ENCODE peak calls at places on chromosomes 3 and 15, in five cellular contexts. O, F, V, A and Q are unnamed samples.

GRCh38 chr15:95663156-95663831 is 667.2 kb upstream of the NR2F2 start:
- DNase-seq in O (no peak), F (no peak), V (no peak), A (no peak), Q (no peak)

GRCh38 chr15:85878866-85879265 is 84.1 kb upstream of the KLHL25 start:
- DNase-seq in O (no peak), F (no peak), V (no peak), A (no peak), Q (peak)

GRCh38 chr3:22175899-22176298 is 424.9 kb upstream of the ZNF385D start:
- DNase-seq in O (no peak), F (no peak), V (no peak), A (no peak), Q (no peak)

GRCh38 chr3:184085389-184085852 is 11.4 kb upstream of the HTR3E start:
- DNase-seq in O (no peak), F (no peak), V (no peak), A (no peak), Q (no peak)

GRCh38 chr3:37237252-37237651 is 62.9 kb upstream of the LRRFIP2 start:
- DNase-seq in O (no peak), F (no peak), V (no peak), A (no peak), Q (no peak)

GRCh38 chr3:21273256-21273999 is 477.6 kb downstream of the ZNF385D start:
- DNase-seq in O (no peak), F (no peak), V (no peak), A (no peak), Q (no peak)

GRCh38 chr3:42061711-42062408 is 29.3 kb upstream of the TRAK1 start:
- DNase-seq in O (no peak), F (peak), V (peak), A (peak), Q (no peak)

GRCh38 chr3:169662215-169663070 is 1.1 kb downstream of the MECOM start:
- DNase-seq in O (peak), F (peak), V (peak), A (peak), Q (peak)

GRCh38 chr3:193997228-193998192 is 138.4 kb upstream of the HES1 start:
- DNase-seq in O (no peak), F (no peak), V (peak), A (no peak), Q (peak)

GRCh38 chr3:51391566-51392300 is 648 bp downstream of the RBM15B start:
- DNase-seq in O (peak), F (no peak), V (peak), A (peak), Q (no peak)

GRCh38 chr3:144770813-144771400 is 799.3 kb downstream of the DIPK2A start:
- DNase-seq in O (no peak), F (no peak), V (no peak), A (no peak), Q (no peak)

GRCh38 chr3:102059145-102059943 is 210.0 kb downstream of the NFKBIZ start:
- DNase-seq in O (no peak), F (no peak), V (no peak), A (peak), Q (no peak)

DNA sequence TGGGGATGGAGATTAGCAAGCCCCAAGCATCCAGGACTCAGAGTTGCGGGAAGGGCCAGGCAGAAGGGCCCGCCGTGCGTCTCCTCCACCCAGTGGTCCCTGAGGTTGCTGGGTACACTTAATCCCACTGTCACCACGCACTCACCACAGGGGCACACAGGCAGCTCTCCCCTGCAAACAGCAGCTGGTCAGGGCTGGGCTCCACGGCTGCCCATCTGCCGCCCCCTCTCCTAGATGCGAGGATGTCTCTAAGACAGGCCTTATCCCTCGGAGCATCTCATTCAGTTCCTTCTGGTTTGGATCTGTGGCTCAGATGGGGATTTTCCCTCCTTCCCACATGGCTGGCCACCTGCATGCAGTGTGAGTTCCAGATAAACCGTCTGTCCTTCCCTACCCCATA is 26.3 kb downstream of the MRPS11 start:
- DNase-seq in O (no peak), F (no peak), V (no peak), A (no peak), Q (no peak)
- H3K4me3 ChIP-seq in O (no peak), F (no peak), V (no peak), A (no peak), Q (no peak)

DNA sequence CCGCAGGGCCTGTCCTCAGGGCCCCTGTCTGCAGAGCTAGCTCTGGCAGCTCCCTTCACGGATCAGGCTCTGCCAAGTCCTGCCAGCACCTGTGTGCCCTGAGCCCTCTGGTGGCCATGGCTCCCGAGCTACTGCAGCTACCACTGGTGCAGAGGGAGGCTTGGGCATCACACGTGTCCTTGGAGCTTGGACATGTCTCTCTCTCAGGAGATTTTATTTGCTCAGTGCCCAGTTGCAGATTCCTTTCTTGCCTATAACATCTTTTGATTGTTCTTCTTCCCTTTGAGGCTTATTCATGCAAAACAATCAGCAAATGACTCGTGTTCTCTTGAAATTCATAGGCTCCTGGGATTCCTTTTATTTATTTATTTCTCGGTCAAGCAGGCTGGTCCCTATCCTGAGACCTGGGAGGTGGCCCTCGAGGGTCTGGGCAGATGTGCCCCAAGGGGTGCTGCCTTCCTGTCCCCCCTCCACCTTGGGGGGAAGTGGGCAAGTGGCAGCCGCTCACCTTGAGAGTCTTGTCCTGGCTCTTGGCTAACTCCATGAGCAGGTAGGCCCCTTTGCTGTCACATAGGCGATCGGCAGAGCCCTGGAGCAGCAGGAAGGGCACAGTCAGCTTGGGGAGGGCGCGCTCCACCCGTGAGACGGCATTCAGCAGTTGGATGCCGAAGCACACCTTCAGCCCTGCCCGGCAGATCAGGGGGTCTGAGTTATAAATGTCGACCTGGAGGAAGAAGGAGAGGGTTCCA is 21.9 kb downstream of the ABTB1 start:
- DNase-seq in O (peak), F (peak), V (peak), A (peak), Q (peak)
- TF ChIP-seq CTCF in O (peak), F (peak), V (peak), A (peak), Q (peak)

DNA sequence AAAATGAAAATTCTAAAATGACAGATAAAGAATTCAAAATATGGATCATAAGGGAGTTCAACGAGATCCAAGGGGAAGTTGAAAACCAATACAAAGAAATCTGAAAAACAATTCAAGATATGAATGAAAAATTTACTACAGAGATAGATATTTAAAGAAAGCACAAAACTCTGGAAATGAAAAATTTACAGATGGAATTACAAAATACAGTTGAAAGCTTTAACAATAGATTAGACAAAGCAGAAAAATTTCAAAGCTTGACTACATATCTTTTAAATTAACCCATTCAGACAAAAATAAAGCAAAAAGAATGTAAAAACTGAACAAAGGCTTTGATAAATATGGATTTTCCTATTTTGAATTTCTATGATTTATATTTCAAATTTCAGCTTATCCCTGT is 211.1 kb downstream of the SLC9A9 start:
- DNase-seq in O (no peak), F (no peak), V (no peak), A (no peak), Q (no peak)
- H3K4me3 ChIP-seq in O (no peak), F (no peak), V (no peak), A (no peak), Q (no peak)

DNA sequence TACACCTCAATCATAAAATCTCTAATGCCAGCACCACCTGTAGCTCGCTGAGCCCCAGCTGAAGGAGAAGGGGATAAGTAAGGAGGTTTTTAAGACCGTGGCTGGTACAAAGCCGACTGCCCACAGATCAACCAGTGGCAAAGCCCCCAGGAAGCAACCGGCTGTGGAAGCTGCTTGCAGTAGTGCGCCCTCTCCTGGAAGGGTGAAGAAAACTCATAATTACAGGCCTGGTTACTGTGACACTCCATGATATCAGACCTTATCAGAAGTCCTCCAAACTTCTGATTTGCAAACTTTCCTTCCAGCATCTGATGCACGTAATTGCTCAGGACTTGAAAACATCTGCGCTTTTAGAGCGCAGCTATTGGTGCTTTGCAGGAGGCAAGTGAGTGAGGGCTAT is 63.1 kb upstream of the MCTP2 start:
- DNase-seq in O (no peak), F (no peak), V (no peak), A (no peak), Q (no peak)
- TF ChIP-seq CTCF in O (peak), F (no peak), V (no peak), A (peak), Q (peak)

DNA sequence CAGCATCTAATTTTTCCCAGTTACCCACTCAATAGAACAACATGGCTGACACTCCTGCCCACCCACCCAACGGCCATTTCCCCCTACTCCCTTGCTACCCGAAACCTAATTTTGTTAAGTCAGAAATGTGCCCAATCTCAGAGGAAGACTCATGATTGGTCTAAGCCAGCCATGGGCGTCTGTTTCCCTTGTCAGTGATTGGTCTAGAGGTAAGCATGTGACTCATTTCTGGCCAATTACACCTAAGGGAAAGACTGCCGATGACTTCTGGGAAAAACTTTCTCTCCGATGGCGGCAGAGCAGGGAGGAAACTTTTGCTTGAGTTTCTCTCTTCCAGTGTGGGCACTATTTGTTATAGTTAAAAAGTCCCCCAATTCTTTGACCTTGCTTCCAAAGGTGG is 72.9 kb downstream of the RPLP1 start:
- DNase-seq in O (no peak), F (no peak), V (no peak), A (no peak), Q (no peak)
- H3K4me3 ChIP-seq in O (no peak), F (no peak), V (no peak), A (no peak), Q (no peak)

GRCh38 chr3:140091143-140091542 is 156.2 kb downstream of the CLSTN2 start:
- DNase-seq in O (peak), F (no peak), V (no peak), A (no peak), Q (no peak)

GRCh38 chr3:140086642-140087041 is 151.7 kb downstream of the CLSTN2 start:
- DNase-seq in O (no peak), F (no peak), V (no peak), A (no peak), Q (no peak)

GRCh38 chr3:140092883-140093536 is 158.0 kb downstream of the CLSTN2 start:
- DNase-seq in O (peak), F (no peak), V (no peak), A (no peak), Q (no peak)

GRCh38 chr3:140088058-140088457 is 153.1 kb downstream of the CLSTN2 start:
- DNase-seq in O (no peak), F (no peak), V (no peak), A (no peak), Q (no peak)

DNA sequence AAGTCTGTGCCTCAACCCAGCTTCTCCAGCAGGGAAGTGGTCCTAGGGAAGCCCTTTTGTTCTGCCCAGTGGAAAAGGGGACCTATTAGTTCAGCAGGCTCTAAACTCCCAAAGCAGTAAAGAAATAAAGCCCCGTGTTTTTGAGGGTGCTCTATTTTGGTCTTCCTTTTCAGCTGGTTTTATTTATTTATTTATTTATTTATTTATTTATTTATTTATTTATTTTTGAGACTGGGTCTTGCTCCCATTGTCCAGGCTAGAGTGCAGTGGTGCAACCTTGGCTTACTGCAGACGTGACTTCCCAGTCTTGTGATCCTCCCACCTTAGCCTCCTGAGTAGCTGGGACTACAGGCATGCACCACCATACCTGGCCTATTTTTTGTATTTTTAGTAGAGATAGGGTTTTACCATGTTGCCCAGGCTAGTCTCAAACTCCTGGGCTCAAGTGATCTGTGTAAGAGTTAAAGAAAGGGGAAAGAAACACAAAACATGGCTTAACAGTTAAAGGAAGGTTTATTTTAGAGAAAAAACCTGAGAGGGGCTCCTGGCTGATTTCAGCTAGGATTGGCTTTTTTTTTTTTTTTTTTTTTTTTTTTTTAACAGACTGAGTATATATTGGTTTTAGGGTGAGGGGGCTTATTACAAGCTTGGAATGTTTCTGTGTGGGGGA is 154.6 kb downstream of the CLSTN2 start:
- DNase-seq in O (no peak), F (no peak), V (no peak), A (no peak), Q (no peak)
- TF ChIP-seq CTCF in O (no peak), F (no peak), V (no peak), A (no peak), Q (no peak)

GRCh38 chr15:65761210-65761926 is 30.7 kb downstream of the DENND4A start:
- DNase-seq in O (no peak), F (no peak), V (no peak), A (no peak), Q (no peak)
- H3K4me3 ChIP-seq in O (no peak), F (no peak), V (no peak), A (no peak), Q (no peak)

GRCh38 chr3:134333522-134334181 is 40.6 kb downstream of the AMOTL2 start:
- DNase-seq in O (no peak), F (no peak), V (no peak), A (no peak), Q (no peak)
- TF ChIP-seq CTCF in O (no peak), F (no peak), V (no peak), A (no peak), Q (no peak)

DNA sequence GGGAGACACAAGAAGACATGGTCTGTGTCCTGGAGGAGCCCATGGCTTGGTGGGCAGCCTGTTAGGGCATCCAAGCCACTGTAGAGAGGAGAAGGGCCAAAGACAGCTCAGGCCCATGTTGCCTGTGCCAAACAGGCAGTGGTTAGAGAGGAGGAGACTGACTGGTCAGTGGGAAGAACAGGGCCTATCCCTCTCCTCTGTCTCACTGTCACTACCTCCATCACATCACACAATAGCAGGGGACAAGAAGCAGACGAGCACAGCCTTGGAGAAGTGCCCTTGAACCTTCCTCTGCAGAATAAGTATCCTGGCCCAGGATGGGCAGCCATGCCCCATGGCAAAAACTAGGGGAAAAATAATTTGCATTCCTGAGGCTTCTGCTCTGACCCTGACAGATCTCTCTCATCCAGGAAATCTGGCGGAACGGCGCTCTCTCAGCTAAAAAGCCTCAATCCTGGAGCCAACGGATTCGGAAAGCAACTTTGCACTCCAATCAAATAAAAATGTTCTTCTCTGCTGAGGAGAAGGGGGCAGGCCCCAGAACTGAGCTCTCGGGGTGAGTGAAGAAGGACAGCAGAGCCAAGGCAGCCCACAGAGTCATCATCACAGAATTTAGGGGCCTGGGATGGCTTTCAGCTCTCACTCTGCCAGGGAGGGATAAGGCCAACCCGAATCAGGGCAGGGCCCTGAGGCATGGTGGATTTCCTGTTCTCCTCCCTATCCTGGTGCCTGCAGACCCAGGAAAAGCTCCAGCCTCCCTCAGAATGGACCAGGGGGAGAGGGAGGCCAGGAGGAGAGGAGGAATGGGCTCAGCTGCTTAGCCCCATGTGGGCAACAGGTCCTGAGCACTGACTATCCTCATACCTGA is 1.6 kb downstream of the SHF start:
- DNase-seq in O (no peak), F (no peak), V (no peak), A (no peak), Q (no peak)
- H3K4me3 ChIP-seq in O (peak), F (no peak), V (peak), A (no peak), Q (no peak)

GRCh38 chr3:116701070-116701469 is 8.5 kb upstream of the TUSC7 start:
- DNase-seq in O (no peak), F (no peak), V (no peak), A (no peak), Q (no peak)
- TF ChIP-seq CTCF in O (no peak), F (no peak), V (no peak), A (no peak), Q (no peak)